ENCODE peak calls at places on chromosomes 11 and 22, in ten cellular contexts. One of them, this sample, is unnamed.

GRCh38 chr11:14109742-14110141 is 147.2 kb downstream of the SPON1 start:
- DNase-seq in epithelial cell of esophagus: no peak
- DNase-seq in HCT116: no peak
- DNase-seq in endothelial cell: no peak
- DNase-seq in thoracic aorta: no peak
- DNase-seq in NB4: no peak
- DNase-seq in GM06990: no peak
- DNase-seq in HFFc6: no peak
- DNase-seq in CD8-positive, alpha-beta T cell: no peak
- DNase-seq in Calu3: no peak
- DNase-seq in this sample: no peak

GRCh38 chr22:46058591-46059519 is 81.9 kb upstream of the WNT7B start:
- DNase-seq in Calu3: no peak
- DNase-seq in epithelial cell of esophagus: no peak
- DNase-seq in endothelial cell: no peak
- DNase-seq in CD8-positive, alpha-beta T cell: no peak
- DNase-seq in HCT116: no peak
- DNase-seq in NB4: no peak
- DNase-seq in HFFc6: no peak
- DNase-seq in GM06990: no peak
- DNase-seq in thoracic aorta: no peak
- DNase-seq in this sample: peak

GRCh38 chr22:49976439-49977175 is 16.0 kb downstream of the PIM3 start:
- DNase-seq in CD8-positive, alpha-beta T cell: no peak
- DNase-seq in epithelial cell of esophagus: no peak
- DNase-seq in HCT116: no peak
- DNase-seq in HFFc6: no peak
- DNase-seq in NB4: peak
- DNase-seq in thoracic aorta: peak
- DNase-seq in endothelial cell: no peak
- DNase-seq in Calu3: no peak
- DNase-seq in GM06990: peak
- DNase-seq in this sample: peak

GRCh38 chr11:115924744-115925567 is 420.7 kb upstream of the CADM1 start:
- DNase-seq in HCT116: no peak
- DNase-seq in GM06990: peak
- DNase-seq in epithelial cell of esophagus: no peak
- DNase-seq in NB4: no peak
- DNase-seq in HFFc6: no peak
- DNase-seq in Calu3: no peak
- DNase-seq in CD8-positive, alpha-beta T cell: no peak
- DNase-seq in endothelial cell: no peak
- DNase-seq in thoracic aorta: no peak
- DNase-seq in this sample: no peak

GRCh38 chr11:39442177-39442576 is 2017.3 kb downstream of the LRRC4C start:
- DNase-seq in Calu3: no peak
- DNase-seq in GM06990: no peak
- DNase-seq in HFFc6: no peak
- DNase-seq in NB4: no peak
- DNase-seq in thoracic aorta: no peak
- DNase-seq in epithelial cell of esophagus: no peak
- DNase-seq in endothelial cell: no peak
- DNase-seq in CD8-positive, alpha-beta T cell: no peak
- DNase-seq in HCT116: no peak
- DNase-seq in this sample: no peak

GRCh38 chr22:47089796-47090460 is 327.5 kb downstream of the TBC1D22A start:
- DNase-seq in HFFc6: no peak
- DNase-seq in thoracic aorta: no peak
- DNase-seq in epithelial cell of esophagus: no peak
- DNase-seq in CD8-positive, alpha-beta T cell: no peak
- DNase-seq in NB4: no peak
- DNase-seq in endothelial cell: no peak
- DNase-seq in GM06990: no peak
- DNase-seq in Calu3: no peak
- DNase-seq in HCT116: no peak
- DNase-seq in this sample: no peak

GRCh38 chr11:35721576-35722341 is 59.2 kb downstream of the TRIM44 start:
- DNase-seq in thoracic aorta: no peak
- DNase-seq in Calu3: no peak
- DNase-seq in endothelial cell: no peak
- DNase-seq in HCT116: no peak
- DNase-seq in NB4: peak
- DNase-seq in GM06990: peak
- DNase-seq in HFFc6: no peak
- DNase-seq in epithelial cell of esophagus: no peak
- DNase-seq in CD8-positive, alpha-beta T cell: no peak
- DNase-seq in this sample: no peak

GRCh38 chr22:48968201-48968959 is 859.3 kb downstream of the BRD1 start:
- DNase-seq in CD8-positive, alpha-beta T cell: no peak
- DNase-seq in endothelial cell: peak
- DNase-seq in epithelial cell of esophagus: no peak
- DNase-seq in Calu3: no peak
- DNase-seq in HFFc6: no peak
- DNase-seq in thoracic aorta: no peak
- DNase-seq in HCT116: peak
- DNase-seq in NB4: no peak
- DNase-seq in GM06990: no peak
- DNase-seq in this sample: no peak

GRCh38 chr11:84412862-84413261 is 1126.7 kb upstream of the CCDC90B start:
- DNase-seq in Calu3: no peak
- DNase-seq in GM06990: no peak
- DNase-seq in NB4: no peak
- DNase-seq in HCT116: no peak
- DNase-seq in HFFc6: no peak
- DNase-seq in CD8-positive, alpha-beta T cell: no peak
- DNase-seq in epithelial cell of esophagus: no peak
- DNase-seq in thoracic aorta: no peak
- DNase-seq in endothelial cell: no peak
- DNase-seq in this sample: no peak

GRCh38 chr11:93549986-93550385 is 6.8 kb upstream of the SMCO4 start:
- DNase-seq in NB4: no peak
- DNase-seq in endothelial cell: no peak
- DNase-seq in HCT116: no peak
- DNase-seq in epithelial cell of esophagus: no peak
- DNase-seq in thoracic aorta: no peak
- DNase-seq in HFFc6: no peak
- DNase-seq in GM06990: no peak
- DNase-seq in Calu3: no peak
- DNase-seq in CD8-positive, alpha-beta T cell: no peak
- DNase-seq in this sample: no peak

GRCh38 chr22:23796461-23796860 is 9.7 kb downstream of the SMARCB1 start:
- DNase-seq in HCT116: no peak
- DNase-seq in GM06990: no peak
- DNase-seq in CD8-positive, alpha-beta T cell: no peak
- DNase-seq in NB4: no peak
- DNase-seq in endothelial cell: no peak
- DNase-seq in epithelial cell of esophagus: no peak
- DNase-seq in Calu3: no peak
- DNase-seq in thoracic aorta: no peak
- DNase-seq in HFFc6: no peak
- DNase-seq in this sample: no peak

GRCh38 chr11:8641332-8641731 is 41.1 kb downstream of the TRIM66 start:
- DNase-seq in Calu3: no peak
- DNase-seq in thoracic aorta: no peak
- DNase-seq in NB4: no peak
- DNase-seq in GM06990: no peak
- DNase-seq in epithelial cell of esophagus: no peak
- DNase-seq in endothelial cell: no peak
- DNase-seq in CD8-positive, alpha-beta T cell: no peak
- DNase-seq in HCT116: no peak
- DNase-seq in HFFc6: no peak
- DNase-seq in this sample: no peak

GRCh38 chr11:78158987-78159662 is 19.7 kb upstream of the ALG8 start:
- DNase-seq in HFFc6: no peak
- DNase-seq in endothelial cell: no peak
- DNase-seq in HCT116: no peak
- DNase-seq in GM06990: no peak
- DNase-seq in Calu3: no peak
- DNase-seq in thoracic aorta: no peak
- DNase-seq in CD8-positive, alpha-beta T cell: no peak
- DNase-seq in epithelial cell of esophagus: no peak
- DNase-seq in NB4: no peak
- DNase-seq in this sample: no peak

GRCh38 chr11:63993983-63994382 is 7.7 kb downstream of the OTUB1 start:
- DNase-seq in Calu3: no peak
- DNase-seq in endothelial cell: no peak
- DNase-seq in epithelial cell of esophagus: no peak
- DNase-seq in HFFc6: no peak
- DNase-seq in NB4: no peak
- DNase-seq in HCT116: no peak
- DNase-seq in GM06990: no peak
- DNase-seq in CD8-positive, alpha-beta T cell: no peak
- DNase-seq in thoracic aorta: no peak
- DNase-seq in this sample: no peak

GRCh38 chr11:16804104-16804947 is 65.9 kb downstream of the C11orf58 start:
- DNase-seq in thoracic aorta: no peak
- DNase-seq in epithelial cell of esophagus: no peak
- DNase-seq in HFFc6: no peak
- DNase-seq in HCT116: no peak
- DNase-seq in endothelial cell: no peak
- DNase-seq in CD8-positive, alpha-beta T cell: no peak
- DNase-seq in NB4: no peak
- DNase-seq in Calu3: no peak
- DNase-seq in GM06990: no peak
- DNase-seq in this sample: no peak

GRCh38 chr11:26551186-26551801 is 20.8 kb downstream of the MUC15 start:
- DNase-seq in HCT116: no peak
- DNase-seq in endothelial cell: no peak
- DNase-seq in HFFc6: no peak
- DNase-seq in CD8-positive, alpha-beta T cell: no peak
- DNase-seq in NB4: no peak
- DNase-seq in epithelial cell of esophagus: no peak
- DNase-seq in GM06990: no peak
- DNase-seq in Calu3: no peak
- DNase-seq in thoracic aorta: no peak
- DNase-seq in this sample: no peak

GRCh38 chr11:133843454-133843987 is 1.8 kb downstream of the SPATA19 start:
- DNase-seq in thoracic aorta: no peak
- DNase-seq in NB4: no peak
- DNase-seq in Calu3: no peak
- DNase-seq in HFFc6: no peak
- DNase-seq in endothelial cell: no peak
- DNase-seq in GM06990: no peak
- DNase-seq in CD8-positive, alpha-beta T cell: no peak
- DNase-seq in epithelial cell of esophagus: no peak
- DNase-seq in HCT116: no peak
- DNase-seq in this sample: no peak

GRCh38 chr22:46750861-46751260 is 11.6 kb upstream of the TBC1D22A start:
- DNase-seq in NB4: no peak
- DNase-seq in endothelial cell: no peak
- DNase-seq in HCT116: no peak
- DNase-seq in thoracic aorta: no peak
- DNase-seq in CD8-positive, alpha-beta T cell: no peak
- DNase-seq in epithelial cell of esophagus: no peak
- DNase-seq in HFFc6: no peak
- DNase-seq in Calu3: peak
- DNase-seq in GM06990: no peak
- DNase-seq in this sample: no peak

DNA sequence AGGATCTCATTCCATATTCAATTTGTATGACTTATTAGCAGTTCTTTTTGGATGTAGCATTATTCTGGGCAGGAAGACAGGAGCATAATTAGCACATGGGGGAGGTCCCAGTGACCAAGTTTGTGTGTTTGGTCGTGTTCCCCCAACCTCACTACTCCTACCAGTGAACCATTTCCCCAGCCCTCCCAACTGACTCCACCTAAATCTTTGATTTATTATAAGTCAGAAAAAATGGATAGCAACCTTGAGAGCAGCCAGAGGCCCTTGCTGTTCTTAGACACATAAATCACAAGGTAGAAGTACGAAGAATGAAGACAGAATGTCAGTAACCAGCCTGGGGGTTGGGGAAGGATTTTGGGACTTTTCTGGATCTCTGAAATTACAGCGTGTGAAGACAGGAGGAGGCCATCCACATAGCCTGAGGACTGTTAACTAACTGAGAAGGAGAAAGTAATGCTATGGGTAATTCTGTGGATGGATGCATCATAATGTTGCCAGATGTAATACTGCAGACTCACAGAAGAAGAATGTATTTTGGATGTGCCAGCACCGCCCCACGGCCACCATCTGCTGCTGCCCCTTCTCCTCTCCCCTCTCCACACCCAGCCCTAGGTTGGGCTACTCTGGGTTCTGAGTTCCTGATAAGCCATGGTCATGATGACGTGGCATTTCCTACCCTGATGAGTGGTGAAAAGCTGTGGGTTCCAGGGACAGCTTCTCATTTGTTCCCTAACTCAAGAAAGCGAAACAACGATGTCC is 124.3 kb upstream of the TTC12 start:
- DNase-seq in epithelial cell of esophagus: peak
- DNase-seq in GM06990: no peak
- DNase-seq in NB4: peak
- DNase-seq in CD8-positive, alpha-beta T cell: no peak
- DNase-seq in endothelial cell: no peak
- DNase-seq in Calu3: no peak
- DNase-seq in HCT116: no peak
- DNase-seq in thoracic aorta: peak
- DNase-seq in HFFc6: peak
- DNase-seq in this sample: no peak
- TF ChIP-seq CTCF in epithelial cell of esophagus: no peak
- TF ChIP-seq CTCF in GM06990: no peak
- TF ChIP-seq CTCF in NB4: no peak
- TF ChIP-seq CTCF in CD8-positive, alpha-beta T cell: no peak
- TF ChIP-seq CTCF in endothelial cell: no peak
- TF ChIP-seq CTCF in Calu3: no peak
- TF ChIP-seq CTCF in HCT116: no peak
- TF ChIP-seq CTCF in thoracic aorta: no peak
- TF ChIP-seq CTCF in HFFc6: no peak
- TF ChIP-seq CTCF in this sample: no peak

GRCh38 chr11:92340839-92341238 is 116.2 kb downstream of the FAT3 start:
- DNase-seq in epithelial cell of esophagus: peak
- DNase-seq in CD8-positive, alpha-beta T cell: no peak
- DNase-seq in HCT116: no peak
- DNase-seq in NB4: peak
- DNase-seq in thoracic aorta: no peak
- DNase-seq in Calu3: peak
- DNase-seq in HFFc6: peak
- DNase-seq in GM06990: no peak
- DNase-seq in endothelial cell: peak
- DNase-seq in this sample: no peak
- TF ChIP-seq CTCF in epithelial cell of esophagus: peak
- TF ChIP-seq CTCF in CD8-positive, alpha-beta T cell: no peak
- TF ChIP-seq CTCF in HCT116: no peak
- TF ChIP-seq CTCF in NB4: peak
- TF ChIP-seq CTCF in thoracic aorta: no peak
- TF ChIP-seq CTCF in Calu3: peak
- TF ChIP-seq CTCF in HFFc6: peak
- TF ChIP-seq CTCF in GM06990: peak
- TF ChIP-seq CTCF in endothelial cell: peak
- TF ChIP-seq CTCF in this sample: no peak

GRCh38 chr11:95231126-95231880 is at the start of gene SESN3:
- DNase-seq in GM06990: peak
- DNase-seq in HCT116: peak
- DNase-seq in CD8-positive, alpha-beta T cell: peak
- DNase-seq in thoracic aorta: peak
- DNase-seq in epithelial cell of esophagus: peak
- DNase-seq in endothelial cell: peak
- DNase-seq in HFFc6: peak
- DNase-seq in NB4: peak
- DNase-seq in Calu3: peak
- DNase-seq in this sample: peak
- TF ChIP-seq CTCF in GM06990: no peak
- TF ChIP-seq CTCF in HCT116: no peak
- TF ChIP-seq CTCF in CD8-positive, alpha-beta T cell: no peak
- TF ChIP-seq CTCF in thoracic aorta: no peak
- TF ChIP-seq CTCF in epithelial cell of esophagus: peak
- TF ChIP-seq CTCF in endothelial cell: no peak
- TF ChIP-seq CTCF in HFFc6: no peak
- TF ChIP-seq CTCF in NB4: peak
- TF ChIP-seq CTCF in Calu3: no peak
- TF ChIP-seq CTCF in this sample: no peak

GRCh38 chr22:16933924-16934282 is 74.1 kb downstream of the GAB4 start:
- DNase-seq in NB4: no peak
- DNase-seq in Calu3: no peak
- DNase-seq in CD8-positive, alpha-beta T cell: no peak
- DNase-seq in HCT116: no peak
- DNase-seq in endothelial cell: no peak
- DNase-seq in GM06990: no peak
- DNase-seq in HFFc6: no peak
- DNase-seq in epithelial cell of esophagus: no peak
- DNase-seq in thoracic aorta: no peak
- DNase-seq in this sample: no peak
- TF ChIP-seq CTCF in NB4: no peak
- TF ChIP-seq CTCF in Calu3: no peak
- TF ChIP-seq CTCF in CD8-positive, alpha-beta T cell: no peak
- TF ChIP-seq CTCF in HCT116: no peak
- TF ChIP-seq CTCF in endothelial cell: no peak
- TF ChIP-seq CTCF in GM06990: no peak
- TF ChIP-seq CTCF in HFFc6: no peak
- TF ChIP-seq CTCF in epithelial cell of esophagus: no peak
- TF ChIP-seq CTCF in thoracic aorta: no peak
- TF ChIP-seq CTCF in this sample: no peak

This sample was measured in omental fat pad.